ENCODE peak calls at places on chromosomes 13 and 19, in five cellular contexts. X is AG04449, H is right lobe of liver, Y is mesothelial cell of epicardium, A is cardiac fibroblast. G is an unnamed sample.

GRCh38 chr19:29893606-29894284 is 48.3 kb upstream of the URI1 start:
- DNase-seq in X (no peak), H (no peak), Y (no peak), A (no peak), G (no peak)

GRCh38 chr19:13004273-13004672 is 9.0 kb downstream of the NFIX start:
- DNase-seq in X (no peak), H (no peak), Y (no peak), A (no peak), G (no peak)

GRCh38 chr13:20334309-20334708 is 102.2 kb upstream of the GJB6 start:
- DNase-seq in X (no peak), H (no peak), Y (no peak), A (no peak), G (no peak)

GRCh38 chr19:28701491-28701890 is 511.5 kb downstream of the UQCRFS1 start:
- DNase-seq in X (peak), H (no peak), Y (no peak), A (peak), G (no peak)

GRCh38 chr19:16771618-16772017 is 52.0 kb downstream of the NWD1 start:
- DNase-seq in X (peak), H (peak), Y (peak), A (peak), G (peak)

GRCh38 chr19:1097810-1098176 is 2.6 kb upstream of the POLR2E start:
- DNase-seq in X (no peak), H (no peak), Y (no peak), A (no peak), G (no peak)

GRCh38 chr19:49843265-49843664 is 7.7 kb upstream of the PTOV1 start:
- DNase-seq in X (no peak), H (no peak), Y (no peak), A (no peak), G (no peak)

GRCh38 chr13:73090116-73090811 is 31.5 kb downstream of the KLF5 start:
- DNase-seq in X (peak), H (no peak), Y (no peak), A (peak), G (no peak)

GRCh38 chr13:32381539-32381938 is 46.4 kb downstream of the N4BP2L1 start:
- DNase-seq in X (no peak), H (no peak), Y (no peak), A (peak), G (no peak)

GRCh38 chr19:2173841-2174577 is 10.3 kb downstream of the DOT1L start:
- DNase-seq in X (no peak), H (no peak), Y (no peak), A (no peak), G (no peak)

GRCh38 chr19:16371540-16371986 is 46.9 kb downstream of the KLF2 start:
- DNase-seq in X (no peak), H (peak), Y (no peak), A (no peak), G (peak)

GRCh38 chr13:73142091-73142490 is 83.3 kb downstream of the KLF5 start:
- DNase-seq in X (no peak), H (no peak), Y (no peak), A (no peak), G (no peak)

GRCh38 chr13:47835470-47836228 is 165.4 kb downstream of the SUCLA2 start:
- DNase-seq in X (no peak), H (no peak), Y (no peak), A (no peak), G (no peak)

GRCh38 chr19:39407394-39407643 is 672 bp downstream of the ZFP36 start:
- DNase-seq in X (no peak), H (no peak), Y (no peak), A (no peak), G (no peak)

GRCh38 chr19:5232798-5233505 is 107.7 kb downstream of the PTPRS start:
- DNase-seq in X (no peak), H (no peak), Y (no peak), A (peak), G (no peak)

GRCh38 chr13:114110091-114110829 is 22.2 kb downstream of the RASA3 start:
- DNase-seq in X (no peak), H (peak), Y (no peak), A (no peak), G (peak)

GRCh38 chr13:98254541-98254940 is 77.5 kb upstream of the RNF113B start:
- DNase-seq in X (peak), H (no peak), Y (no peak), A (no peak), G (no peak)

GRCh38 chr13:99033814-99034213 is 56.0 kb upstream of the DOCK9 start:
- DNase-seq in X (no peak), H (no peak), Y (no peak), A (peak), G (no peak)

GRCh38 chr13:50909605-50910482 is at the start of gene RNASEH2B:
- DNase-seq in X (no peak), H (peak), Y (peak), A (peak), G (peak)

DNA sequence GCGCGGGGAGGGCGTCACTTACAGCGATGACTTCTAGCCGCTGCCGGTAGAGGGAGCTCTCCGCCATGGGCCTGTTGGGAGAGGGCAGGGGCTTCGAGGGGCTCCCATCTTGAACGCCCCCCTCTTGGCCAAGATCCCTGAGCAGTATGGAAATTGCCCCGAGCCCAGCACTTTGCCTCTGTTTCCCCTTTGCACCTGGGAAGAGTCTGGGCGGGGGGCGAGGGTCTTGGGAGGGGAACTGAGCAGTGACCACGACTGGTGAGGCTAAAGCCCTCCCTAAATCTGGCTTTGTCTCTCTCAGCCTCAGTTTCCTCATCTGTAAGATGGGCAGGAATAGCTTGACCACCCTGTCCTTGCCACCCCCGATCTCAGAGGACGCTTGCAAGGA is 2.8 kb downstream of the PALM3 start:
- DNase-seq in X (no peak), H (no peak), Y (no peak), A (no peak), G (peak)
- TF ChIP-seq CTCF in X (peak), H (peak), Y (peak), A (peak), G (peak)

DNA sequence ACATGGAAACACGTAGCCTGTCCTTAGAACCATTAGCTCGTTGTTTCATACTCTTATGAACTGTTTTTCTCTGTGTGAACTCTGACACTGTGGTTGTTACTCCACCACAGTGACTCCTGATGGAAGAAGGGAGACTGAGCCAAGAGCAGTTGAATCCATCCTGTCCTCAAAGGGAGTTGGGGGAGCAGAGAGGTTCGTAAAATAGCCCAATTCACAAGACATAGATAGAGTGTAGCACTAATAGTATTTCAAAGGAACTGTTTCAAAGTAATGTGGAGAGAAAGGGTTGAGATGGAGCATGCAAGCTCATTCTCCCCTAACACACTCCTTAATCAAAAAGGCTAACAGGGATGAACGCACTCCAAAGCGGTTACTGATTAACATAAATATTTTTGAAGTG is 964.7 kb downstream of the PCDH9 start:
- DNase-seq in X (no peak), H (no peak), Y (no peak), A (no peak), G (no peak)
- TF ChIP-seq CTCF in X (no peak), H (no peak), Y (no peak), A (no peak), G (no peak)

GRCh38 chr19:37975071-37975470 is 68.1 kb downstream of the SIPA1L3 start:
- DNase-seq in X (no peak), H (no peak), Y (no peak), A (no peak), G (no peak)
- TF ChIP-seq CTCF in X (no peak), H (no peak), Y (no peak), A (no peak), G (no peak)

DNA sequence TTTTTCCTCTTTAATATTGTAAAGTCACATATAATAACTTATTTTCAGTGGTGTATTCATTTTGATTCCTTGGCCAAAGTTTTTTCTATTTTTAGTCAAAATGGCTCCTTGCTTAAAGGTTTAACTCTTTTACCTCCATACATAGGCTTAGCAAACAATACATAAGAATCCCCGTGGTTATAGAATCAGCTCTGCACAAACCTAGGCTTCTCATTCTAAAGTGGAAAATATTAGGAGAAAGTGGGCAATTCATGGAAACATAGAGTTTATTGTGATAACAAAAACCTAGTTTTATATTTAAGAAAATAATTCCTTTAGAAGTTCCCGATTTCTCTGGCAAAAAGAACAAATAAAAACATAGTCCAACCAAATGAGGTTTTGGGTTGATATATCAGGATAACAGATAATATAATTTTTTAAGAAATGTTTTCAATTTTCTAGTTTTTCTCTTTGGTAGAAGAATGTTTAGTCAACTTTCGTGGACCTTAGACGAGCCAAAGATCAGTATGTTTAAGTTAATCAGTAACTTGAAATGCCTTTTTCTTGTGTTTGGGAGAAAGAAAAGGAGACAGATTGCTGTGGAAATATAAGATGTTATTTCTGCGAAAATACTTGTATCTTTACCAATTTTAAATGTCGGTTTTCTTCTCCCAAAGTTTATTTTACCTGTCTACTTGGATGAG is 93.4 kb upstream of the KLF12 start:
- DNase-seq in X (no peak), H (no peak), Y (no peak), A (no peak), G (no peak)
- TF ChIP-seq CTCF in X (no peak), H (no peak), Y (no peak), A (no peak), G (no peak)

GRCh38 chr19:35618857-35619256 is 6.3 kb downstream of the HAUS5 start:
- DNase-seq in X (no peak), H (no peak), Y (no peak), A (no peak), G (no peak)
- TF ChIP-seq CTCF in X (no peak), H (no peak), Y (no peak), A (no peak), G (no peak)

GRCh38 chr13:26449063-26449848 is 108.2 kb upstream of the WASF3 start:
- DNase-seq in X (no peak), H (no peak), Y (no peak), A (peak), G (no peak)

GRCh38 chr13:26442541-26442940 is 114.9 kb upstream of the WASF3 start:
- DNase-seq in X (peak), H (no peak), Y (no peak), A (peak), G (no peak)

GRCh38 chr13:26440111-26440510 is 117.4 kb upstream of the WASF3 start:
- DNase-seq in X (no peak), H (no peak), Y (no peak), A (peak), G (no peak)

GRCh38 chr13:26446751-26447150 is 110.7 kb upstream of the WASF3 start:
- DNase-seq in X (no peak), H (no peak), Y (no peak), A (peak), G (no peak)

DNA sequence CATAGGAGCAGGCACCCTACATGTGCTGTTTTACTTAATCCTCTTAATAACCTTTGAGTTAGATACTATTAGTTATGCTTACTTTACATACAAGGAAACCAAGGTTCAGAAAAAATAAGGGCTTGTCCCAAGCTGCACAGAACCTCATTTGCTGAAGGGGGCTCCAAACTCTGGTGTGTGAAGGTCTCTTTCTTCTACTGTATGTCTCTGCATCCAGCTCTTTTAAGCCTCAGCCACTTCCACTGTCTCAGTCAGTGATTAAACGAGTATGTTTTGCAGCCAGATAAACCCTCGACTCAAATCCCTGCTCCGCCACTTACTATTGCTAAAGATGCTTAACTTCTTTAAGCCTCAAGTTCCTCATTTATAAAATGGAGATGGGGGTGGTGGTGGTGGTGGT is 112.4 kb upstream of the WASF3 start:
- DNase-seq in X (no peak), H (no peak), Y (no peak), A (no peak), G (no peak)
- TF ChIP-seq CTCF in X (no peak), H (no peak), Y (no peak), A (no peak), G (no peak)

DNA sequence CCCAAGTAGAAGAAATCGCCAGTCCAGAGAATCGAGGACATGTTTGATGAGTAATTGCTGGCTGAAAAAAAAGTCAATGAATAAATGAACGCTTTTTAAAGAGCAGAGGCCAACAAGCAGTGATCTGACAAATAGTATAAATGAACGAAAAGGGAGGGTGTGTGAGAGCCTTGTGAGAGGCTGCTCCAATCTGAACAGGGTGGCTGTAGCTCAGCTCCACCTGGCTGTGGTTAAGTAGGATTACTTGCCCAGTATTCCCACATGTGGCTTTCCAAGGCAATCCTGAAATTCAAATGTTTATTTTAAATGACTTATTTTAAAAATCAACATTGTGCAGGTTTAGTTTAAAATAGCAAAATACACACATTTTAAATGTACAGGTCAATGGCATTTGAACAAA is 117.0 kb downstream of the TSHZ3 start:
- DNase-seq in X (no peak), H (no peak), Y (no peak), A (peak), G (no peak)
- TF ChIP-seq CTCF in X (no peak), H (no peak), Y (no peak), A (no peak), G (no peak)

G was measured in natural killer cell.